ENCODE peak calls at places on chromosome 14, in eight cellular contexts. I, J, S, O, K, C, F and L are unnamed samples.
A peak's percentile ranks its signal among the peaks of the same experiment; 100 is the strongest.

GRCh38 chr14:104682107-104682593 is 7.3 kb upstream of the INF2 start:
- DNase-seq in I (no peak), J (no peak), S (no peak), O (peak; percentile 58), K (no peak), C (no peak), F (no peak), L (no peak)

GRCh38 chr14:68278568-68279436 is 459.2 kb downstream of the RAD51B start:
- DNase-seq in I (peak; percentile 50), J (no peak), S (no peak), O (peak; percentile 63), K (no peak), C (no peak), F (no peak), L (no peak)

GRCh38 chr14:70759398-70759797 is 49.9 kb downstream of the MAP3K9 start:
- DNase-seq in I (no peak), J (no peak), S (no peak), O (no peak), K (no peak), C (no peak), F (no peak), L (no peak)

GRCh38 chr14:35404246-35404495 is 378 bp downstream of the NFKBIA start:
- DNase-seq in I (no peak), J (no peak), S (no peak), O (no peak), K (no peak), C (no peak), F (no peak), L (no peak)

GRCh38 chr14:53273671-53274072 is 120.5 kb upstream of the DDHD1 start:
- DNase-seq in I (no peak), J (no peak), S (no peak), O (no peak), K (no peak), C (no peak), F (no peak), L (no peak)

GRCh38 chr14:50530794-50531193 is 1.6 kb downstream of the MAP4K5 start:
- DNase-seq in I (no peak), J (no peak), S (no peak), O (peak; percentile 26), K (no peak), C (no peak), F (no peak), L (no peak)

GRCh38 chr14:93775158-93775557 is 13.1 kb downstream of the PRIMA1 start:
- DNase-seq in I (no peak), J (no peak), S (no peak), O (no peak), K (no peak), C (no peak), F (no peak), L (no peak)

GRCh38 chr14:77208266-77208978 is 26.8 kb downstream of the TMEM63C start:
- DNase-seq in I (peak; percentile 86), J (no peak), S (peak; percentile 7), O (peak; percentile 87), K (no peak), C (peak; percentile 69), F (no peak), L (peak; percentile 59)

GRCh38 chr14:55077155-55077554 is 25.7 kb downstream of the MAPK1IP1L start:
- DNase-seq in I (no peak), J (no peak), S (no peak), O (peak; percentile 44), K (no peak), C (no peak), F (no peak), L (no peak)

GRCh38 chr14:90381999-90382451 is 14.8 kb upstream of the CALM1 start:
- DNase-seq in I (no peak), J (no peak), S (no peak), O (peak; percentile 43), K (no peak), C (no peak), F (no peak), L (no peak)

GRCh38 chr14:74913986-74914573 is 9.0 kb downstream of the RPS6KL1 start:
- DNase-seq in I (peak; percentile 86), J (peak; percentile 93), S (peak; percentile 56), O (peak; percentile 74), K (peak; percentile 16), C (peak; percentile 71), F (no peak), L (no peak)

GRCh38 chr14:55713496-55713895 is 133.5 kb downstream of the KTN1 start:
- DNase-seq in I (no peak), J (no peak), S (no peak), O (no peak), K (no peak), C (no peak), F (no peak), L (no peak)

GRCh38 chr14:75648066-75648838 is 12.4 kb downstream of the ERG28 start:
- DNase-seq in I (peak; percentile 83), J (no peak), S (peak; percentile 64), O (peak; percentile 97), K (no peak), C (no peak), F (no peak), L (no peak)

GRCh38 chr14:94364037-94364436 is 24.4 kb downstream of the SERPINA1 start:
- DNase-seq in I (no peak), J (peak; percentile 46), S (no peak), O (no peak), K (no peak), C (no peak), F (no peak), L (no peak)

GRCh38 chr14:51335521-51335920 is 95.5 kb downstream of the TMX1 start:
- DNase-seq in I (no peak), J (peak; percentile 93), S (peak; percentile 61), O (no peak), K (no peak), C (no peak), F (no peak), L (no peak)

GRCh38 chr14:30275604-30276003 is 283.4 kb upstream of the G2E3 start:
- DNase-seq in I (no peak), J (no peak), S (no peak), O (no peak), K (no peak), C (no peak), F (no peak), L (no peak)

GRCh38 chr14:101402936-101403660 is 158.2 kb upstream of the DIO3 start:
- DNase-seq in I (no peak), J (peak; percentile 79), S (no peak), O (no peak), K (no peak), C (no peak), F (no peak), L (no peak)

GRCh38 chr14:105836160-105836559 is 309.8 kb downstream of the TMEM121 start:
- DNase-seq in I (no peak), J (no peak), S (no peak), O (no peak), K (no peak), C (no peak), F (no peak), L (no peak)

GRCh38 chr14:55302770-55303472 is 31.7 kb downstream of the FBXO34 start:
- DNase-seq in I (no peak), J (no peak), S (no peak), O (no peak), K (no peak), C (no peak), F (no peak), L (no peak)

GRCh38 chr14:75242546-75243273 is 35.9 kb upstream of the FOS start:
- DNase-seq in I (peak; percentile 51), J (no peak), S (peak; percentile 82), O (peak; percentile 29), K (peak; percentile 74), C (no peak), F (no peak), L (no peak)

GRCh38 chr14:105767315-105767714 is 240.9 kb downstream of the TMEM121 start:
- DNase-seq in I (no peak), J (no peak), S (no peak), O (no peak), K (no peak), C (no peak), F (no peak), L (no peak)

GRCh38 chr14:99189201-99189801 is 82.7 kb downstream of the BCL11B start:
- DNase-seq in I (no peak), J (no peak), S (no peak), O (no peak), K (no peak), C (no peak), F (no peak), L (no peak)

GRCh38 chr14:95507701-95508103 is 8.7 kb downstream of the SYNE3 start:
- DNase-seq in I (peak; percentile 76), J (peak; percentile 85), S (no peak), O (peak; percentile 78), K (no peak), C (no peak), F (no peak), L (no peak)

GRCh38 chr14:54166049-54166950 is 209.7 kb upstream of the BMP4 start:
- DNase-seq in I (no peak), J (no peak), S (no peak), O (peak; percentile 55), K (no peak), C (no peak), F (no peak), L (no peak)

GRCh38 chr14:85597701-85598100 is 67.8 kb downstream of the FLRT2 start:
- DNase-seq in I (no peak), J (no peak), S (no peak), O (no peak), K (no peak), C (no peak), F (no peak), L (no peak)

GRCh38 chr14:31410048-31410654 is 10.2 kb downstream of the HEATR5A start:
- DNase-seq in I (no peak), J (no peak), S (no peak), O (no peak), K (no peak), C (no peak), F (no peak), L (peak; percentile 24)

GRCh38 chr14:61107896-61108295 is 126.9 kb downstream of the SLC38A6 start:
- DNase-seq in I (no peak), J (peak; percentile 48), S (no peak), O (no peak), K (no peak), C (no peak), F (no peak), L (no peak)

GRCh38 chr14:96631621-96632362 is 129.6 kb downstream of the PAPOLA start:
- DNase-seq in I (peak; percentile 3), J (peak; percentile 80), S (no peak), O (no peak), K (no peak), C (peak; percentile 0), F (no peak), L (peak; percentile 1)

GRCh38 chr14:104318558-104319488 is 180.4 kb downstream of the KIF26A start:
- DNase-seq in I (no peak), J (no peak), S (no peak), O (no peak), K (no peak), C (no peak), F (no peak), L (no peak)

GRCh38 chr14:75247286-75247922 is 31.2 kb upstream of the FOS start:
- DNase-seq in I (no peak), J (no peak), S (no peak), O (no peak), K (no peak), C (peak; percentile 34), F (peak; percentile 39), L (peak; percentile 24)

GRCh38 chr14:22520235-22520634 is 68.8 kb downstream of the DAD1 start:
- DNase-seq in I (no peak), J (no peak), S (no peak), O (no peak), K (peak; percentile 38), C (no peak), F (no peak), L (no peak)